ENCODE peak calls at places on chromosomes 1 and 21, in six cellular contexts. W is astrocyte of the spinal cord, J is cardiac fibroblast, I is uterus, D is fibroblast of lung, V is fibroblast of mammary gland. E is an unnamed sample.

GRCh38 chr1:227234998-227235405 is 83.3 kb downstream of the CDC42BPA start:
- DNase-seq in W (peak), J (peak), I (no peak), D (peak), V (peak), E (peak)

GRCh38 chr1:75841421-75841820 is 44.7 kb downstream of the MSH4 start:
- DNase-seq in W (no peak), J (no peak), I (no peak), D (no peak), V (no peak), E (no peak)

GRCh38 chr1:1305300-1306069 is 2.2 kb downstream of the ACAP3 start:
- DNase-seq in W (peak), J (peak), I (peak), D (peak), V (peak), E (peak)

GRCh38 chr1:7704214-7705047 is 66.7 kb upstream of the VAMP3 start:
- DNase-seq in W (peak), J (peak), I (peak), D (peak), V (peak), E (peak)

GRCh38 chr1:203185585-203185984 is 919 bp downstream of the CHI3L1 start:
- DNase-seq in W (no peak), J (no peak), I (no peak), D (no peak), V (no peak), E (no peak)

GRCh38 chr1:192807968-192808587 is 761 bp upstream of the RGS2 start:
- DNase-seq in W (peak), J (peak), I (no peak), D (peak), V (peak), E (no peak)

GRCh38 chr1:247385283-247385682 is 30.7 kb upstream of the NLRP3 start:
- DNase-seq in W (no peak), J (peak), I (no peak), D (no peak), V (peak), E (no peak)

GRCh38 chr1:17438176-17438976 is 1.1 kb downstream of the RCC2 start:
- DNase-seq in W (peak), J (peak), I (peak), D (peak), V (peak), E (no peak)

GRCh38 chr1:235553063-235553675 is 48.9 kb upstream of the B3GALNT2 start:
- DNase-seq in W (no peak), J (no peak), I (no peak), D (no peak), V (no peak), E (no peak)

GRCh38 chr1:22494943-22495579 is 43.4 kb downstream of the ZBTB40 start:
- DNase-seq in W (no peak), J (peak), I (no peak), D (no peak), V (peak), E (no peak)

GRCh38 chr1:160951443-160952128 is 3.0 kb downstream of the ITLN2 start:
- DNase-seq in W (peak), J (peak), I (no peak), D (peak), V (peak), E (no peak)

GRCh38 chr1:145997156-145998023 is 1.0 kb upstream of the TXNIP start:
- DNase-seq in W (no peak), J (peak), I (peak), D (no peak), V (peak), E (no peak)

GRCh38 chr1:22619808-22620207 is 16.6 kb upstream of the C1QA start:
- DNase-seq in W (no peak), J (no peak), I (no peak), D (no peak), V (no peak), E (no peak)

GRCh38 chr1:239421810-239422209 is 35.4 kb downstream of the CHRM3 start:
- DNase-seq in W (no peak), J (no peak), I (no peak), D (no peak), V (no peak), E (no peak)

GRCh38 chr21:45550552-45551210 is 8.4 kb upstream of the SLC19A1 start:
- DNase-seq in W (no peak), J (no peak), I (no peak), D (peak), V (no peak), E (no peak)

GRCh38 chr1:85296980-85297379 is 20.5 kb upstream of the BCL10 start:
- DNase-seq in W (peak), J (peak), I (no peak), D (no peak), V (no peak), E (no peak)

GRCh38 chr1:68811806-68812205 is 314.9 kb upstream of the DEPDC1 start:
- DNase-seq in W (no peak), J (no peak), I (no peak), D (no peak), V (no peak), E (no peak)

GRCh38 chr1:10773851-10774614 is 22.4 kb downstream of the CASZ1 start:
- DNase-seq in W (no peak), J (no peak), I (no peak), D (no peak), V (no peak), E (no peak)

GRCh38 chr1:201363455-201363854 is 14.0 kb downstream of the TNNT2 start:
- DNase-seq in W (no peak), J (no peak), I (no peak), D (no peak), V (no peak), E (no peak)

GRCh38 chr1:27934818-27935549 is at the start of gene SMPDL3B:
- DNase-seq in W (no peak), J (no peak), I (no peak), D (no peak), V (no peak), E (no peak)
- H3K4me3 ChIP-seq in W (no peak), J (no peak), I (no peak), D (no peak), V (no peak), E (peak)

GRCh38 chr1:5373281-5373680 is 618.9 kb downstream of the NPHP4 start:
- DNase-seq in W (no peak), J (no peak), I (no peak), D (no peak), V (no peak), E (no peak)

GRCh38 chr1:5371270-5371669 is 621.0 kb downstream of the NPHP4 start:
- DNase-seq in W (no peak), J (no peak), I (no peak), D (no peak), V (no peak), E (no peak)

GRCh38 chr1:5376538-5377247 is 615.5 kb downstream of the NPHP4 start:
- DNase-seq in W (no peak), J (no peak), I (no peak), D (no peak), V (no peak), E (no peak)

GRCh38 chr1:5375437-5375836 is 616.8 kb downstream of the NPHP4 start:
- DNase-seq in W (no peak), J (no peak), I (no peak), D (no peak), V (no peak), E (no peak)

GRCh38 chr1:5374176-5374575 is 618.0 kb downstream of the NPHP4 start:
- DNase-seq in W (no peak), J (no peak), I (no peak), D (no peak), V (no peak), E (no peak)
- TF ChIP-seq CTCF in W (no peak), J (no peak), I (no peak), D (no peak), V (no peak), E (no peak)

DNA sequence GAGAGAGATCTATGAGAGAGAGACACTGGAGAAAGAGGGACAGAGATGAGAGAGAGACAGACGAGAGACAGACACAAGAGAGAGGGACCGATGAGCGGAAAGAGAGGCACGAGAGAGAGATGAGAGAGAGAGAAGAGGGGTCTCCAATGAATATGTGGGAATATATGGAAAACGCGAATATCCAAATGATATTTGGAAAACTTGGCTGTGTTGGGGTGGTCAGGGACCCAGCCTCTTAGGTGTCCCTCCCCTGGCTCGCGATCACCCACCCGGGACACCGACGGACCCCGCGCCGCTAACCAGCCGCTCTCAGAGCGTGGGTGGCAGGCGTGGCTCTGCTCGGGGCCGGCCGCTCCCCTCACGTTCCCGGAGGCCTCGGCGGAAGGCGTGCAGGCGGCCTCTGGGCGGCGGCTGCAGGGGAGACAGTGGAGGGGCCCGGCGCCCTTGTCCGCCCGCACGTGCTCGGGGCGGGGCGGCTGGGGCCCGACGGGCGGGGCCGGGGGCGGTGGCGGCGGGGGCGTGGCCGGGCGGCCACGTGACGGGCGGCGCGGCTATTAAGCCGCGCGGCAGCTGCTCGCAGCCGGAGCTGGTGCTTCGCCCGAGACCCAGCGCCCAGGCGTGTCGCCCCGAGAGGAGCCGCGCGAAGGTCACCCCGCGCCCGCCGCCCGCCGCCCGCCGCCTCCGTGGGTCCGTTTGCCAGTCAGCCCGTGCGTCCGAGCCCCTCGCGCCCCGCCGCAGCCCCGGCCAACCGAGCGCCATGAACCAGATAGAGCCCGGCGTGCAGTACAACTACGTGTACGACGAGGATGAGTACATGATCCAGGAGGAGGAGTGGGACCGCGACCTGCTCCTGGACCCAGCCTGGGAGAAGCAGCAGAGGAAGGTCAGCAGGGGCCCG is at the start of gene ACTN2:
- DNase-seq in W (no peak), J (no peak), I (peak), D (peak), V (no peak), E (no peak)
- H3K4me3 ChIP-seq in W (peak), J (peak), I (peak), D (no peak), V (peak), E (peak)

GRCh38 chr1:58082596-58082995 is 463.9 kb downstream of the OMA1 start:
- DNase-seq in W (no peak), J (no peak), I (no peak), D (no peak), V (no peak), E (no peak)

GRCh38 chr1:58089898-58090535 is 456.5 kb downstream of the OMA1 start:
- DNase-seq in W (no peak), J (no peak), I (no peak), D (no peak), V (no peak), E (no peak)

DNA sequence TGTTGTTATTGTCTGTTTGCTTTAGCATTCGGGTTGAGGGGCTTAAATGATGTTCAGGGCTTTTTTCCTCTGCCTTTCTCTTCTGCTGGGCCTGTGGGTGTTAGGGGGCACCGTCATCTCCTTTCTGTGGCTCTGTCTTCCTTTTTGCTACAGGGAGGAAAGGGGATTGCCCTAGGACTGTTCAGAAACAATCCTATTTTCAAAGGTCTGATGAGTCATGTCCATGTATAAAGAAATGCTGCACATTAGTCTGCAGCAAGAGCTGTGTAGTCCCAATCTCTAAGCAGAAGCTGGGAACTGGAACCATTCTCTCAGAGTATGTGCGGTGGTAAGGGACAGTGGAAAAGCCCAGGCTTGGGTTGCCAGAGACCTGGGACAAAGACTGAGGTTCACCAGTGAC is 462.3 kb downstream of the OMA1 start:
- DNase-seq in W (no peak), J (peak), I (no peak), D (no peak), V (no peak), E (no peak)
- TF ChIP-seq CTCF in W (no peak), J (no peak), I (no peak), D (no peak), V (no peak), E (no peak)

GRCh38 chr1:66927528-66927927 is 2.7 kb downstream of the MIER1 start:
- DNase-seq in W (no peak), J (no peak), I (no peak), D (no peak), V (no peak), E (no peak)
- H3K4me3 ChIP-seq in W (no peak), J (no peak), I (no peak), D (no peak), V (no peak), E (no peak)

GRCh38 chr1:93683234-93683633 is 1.6 kb upstream of the BCAR3 start:
- DNase-seq in W (no peak), J (no peak), I (no peak), D (no peak), V (no peak), E (no peak)

GRCh38 chr1:93680121-93681094 is 1.2 kb downstream of the BCAR3 start:
- DNase-seq in W (peak), J (peak), I (peak), D (peak), V (peak), E (no peak)

GRCh38 chr1:93681095-93681548 is 515 bp downstream of the BCAR3 start:
- DNase-seq in W (no peak), J (peak), I (no peak), D (peak), V (no peak), E (no peak)

GRCh38 chr1:93679546-93679945 is 2.1 kb downstream of the BCAR3 start:
- DNase-seq in W (no peak), J (peak), I (no peak), D (peak), V (no peak), E (no peak)

DNA sequence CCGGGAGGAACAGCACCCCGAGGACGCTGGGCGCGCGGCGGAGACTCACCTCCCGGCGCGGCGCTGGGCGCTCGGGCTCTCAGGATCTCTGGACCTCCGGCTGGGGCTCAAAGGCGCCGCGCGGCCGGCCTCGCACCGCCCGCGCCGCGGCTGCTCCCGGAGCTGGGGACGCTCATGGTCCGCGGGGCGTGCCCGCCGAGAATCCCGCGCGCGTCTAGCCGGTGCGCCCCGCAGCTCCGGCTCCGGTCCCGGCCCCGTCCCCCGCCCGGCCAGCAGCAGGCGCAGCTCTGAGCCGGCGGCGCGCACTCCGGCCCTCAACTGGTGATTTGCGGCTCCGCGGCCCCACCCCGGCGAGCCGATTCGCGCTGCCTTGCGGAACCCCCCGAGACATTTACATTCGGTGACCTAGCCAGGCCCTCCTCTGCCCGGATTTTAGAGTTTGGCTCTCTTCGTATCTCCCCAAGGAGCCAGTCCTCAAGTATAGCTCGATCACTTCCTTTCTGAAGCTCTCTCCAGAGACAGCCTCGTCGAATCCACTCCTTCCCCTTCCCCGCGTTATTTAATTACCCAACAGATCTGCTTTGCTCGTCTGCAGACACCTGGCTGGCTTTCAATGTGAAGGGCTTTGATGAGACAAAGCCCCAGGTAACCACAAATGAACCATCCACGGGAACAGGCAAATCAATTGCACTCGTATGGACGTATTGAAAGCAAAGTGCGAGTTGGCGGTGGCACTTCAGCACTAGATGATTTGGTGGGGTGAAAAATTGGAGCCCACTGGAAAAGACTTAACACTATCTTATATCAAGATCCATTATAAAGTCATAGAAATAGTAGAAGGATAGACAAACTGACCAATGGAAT is at the start of gene BCAR3:
- DNase-seq in W (peak), J (peak), I (peak), D (peak), V (peak), E (no peak)
- TF ChIP-seq CTCF in W (peak), J (peak), I (peak), D (peak), V (no peak), E (peak)